ENCODE peak calls at places on chromosomes 12 and 14, in nine cellular contexts. U is HT1080; G is CMK; Z is choroid plexus epithelial cell; L is left ventricle myocardium inferior; Q is stimulated activated CD4-positive, alpha-beta T cell treated with anti-CD3 and anti-CD28 coated beads, Interleukin-2, amount 100 ng/mL, for 24 hours; P is body of pancreas; E is AG09309; A is NCI-H460. K is an unnamed sample.

GRCh38 chr12:68317047-68317667 is 15.0 kb downstream of the MDM1 start:
- DNase-seq in U (peak), G (no peak), Z (peak), L (no peak), Q (peak), P (peak), E (no peak), A (peak), K (no peak)

GRCh38 chr14:29459967-29460366 is 467.7 kb downstream of the PRKD1 start:
- DNase-seq in U (no peak), G (no peak), Z (no peak), L (no peak), Q (no peak), P (no peak), E (no peak), A (no peak), K (no peak)

GRCh38 chr12:120818416-120818815 is 85.7 kb downstream of the SPPL3 start:
- DNase-seq in U (peak), G (no peak), Z (no peak), L (no peak), Q (no peak), P (no peak), E (no peak), A (no peak), K (no peak)

GRCh38 chr12:94805749-94806148 is 155.4 kb upstream of the TMCC3 start:
- DNase-seq in U (peak), G (no peak), Z (peak), L (no peak), Q (no peak), P (no peak), E (peak), A (peak), K (no peak)

GRCh38 chr12:115813256-115813655 is 464.2 kb downstream of the MED13L start:
- DNase-seq in U (no peak), G (no peak), Z (no peak), L (no peak), Q (no peak), P (no peak), E (no peak), A (no peak), K (no peak)

GRCh38 chr12:85951823-85952222 is 77.7 kb downstream of the NTS start:
- DNase-seq in U (peak), G (no peak), Z (peak), L (no peak), Q (no peak), P (no peak), E (no peak), A (peak), K (peak)

GRCh38 chr14:61042220-61042619 is 61.2 kb downstream of the SLC38A6 start:
- DNase-seq in U (no peak), G (no peak), Z (no peak), L (no peak), Q (no peak), P (no peak), E (no peak), A (no peak), K (no peak)

GRCh38 chr14:106691601-106692291 is 1165.4 kb downstream of the TMEM121 start:
- DNase-seq in U (peak), G (peak), Z (no peak), L (peak), Q (peak), P (peak), E (no peak), A (no peak), K (no peak)

K was measured in HTR-8/SVneo.